ENCODE peak calls at places on chromosomes 5 and 9, in eight cellular contexts. H, U, I, X, D, A, F and Z are unnamed samples.

GRCh38 chr9:120030847-120031246 is 549.1 kb downstream of the CDK5RAP2 start:
- DNase-seq in X (no peak), I (no peak), F (no peak), U (no peak), A (no peak), H (no peak), D (no peak), Z (no peak)

GRCh38 chr5:1056611-1057484 is 48.2 kb downstream of the NKD2 start:
- DNase-seq in D (no peak), F (no peak), H (no peak), A (no peak), X (no peak), U (no peak), I (no peak), Z (no peak)

GRCh38 chr5:9507974-9508373 is 37.9 kb downstream of the SEMA5A start:
- DNase-seq in U (no peak), D (no peak), F (no peak), H (no peak), X (no peak), I (peak; percentile 44), A (no peak), Z (no peak)

GRCh38 chr9:91187311-91187964 is 174.3 kb downstream of the AUH start:
- DNase-seq in H (peak; percentile 58), U (peak; percentile 10), I (no peak), D (peak; percentile 36), X (no peak), F (no peak), A (no peak), Z (peak; percentile 58)

GRCh38 chr5:152942633-152943336 is 537.7 kb upstream of the NMUR2 start:
- DNase-seq in H (no peak), F (no peak), A (no peak), X (no peak), I (no peak), D (no peak), U (no peak), Z (no peak)

GRCh38 chr9:98995971-98996504 is 52.3 kb downstream of the COL15A1 start:
- DNase-seq in F (no peak), U (no peak), D (no peak), H (no peak), A (no peak), I (no peak), X (no peak), Z (peak; percentile 59)

GRCh38 chr9:20303066-20303465 is 319.2 kb downstream of the MLLT3 start:
- DNase-seq in I (no peak), A (no peak), H (no peak), F (no peak), D (no peak), X (no peak), U (no peak), Z (no peak)

GRCh38 chr9:70962761-70963445 is 158.5 kb downstream of the TRPM3 start:
- DNase-seq in F (no peak), I (no peak), H (no peak), U (no peak), X (no peak), D (no peak), A (no peak), Z (no peak)

GRCh38 chr9:80061940-80062339 is 490.2 kb downstream of the TLE4 start:
- DNase-seq in F (no peak), I (peak; percentile 77), H (peak; percentile 74), U (no peak), D (no peak), A (no peak), X (no peak), Z (no peak)

DNA sequence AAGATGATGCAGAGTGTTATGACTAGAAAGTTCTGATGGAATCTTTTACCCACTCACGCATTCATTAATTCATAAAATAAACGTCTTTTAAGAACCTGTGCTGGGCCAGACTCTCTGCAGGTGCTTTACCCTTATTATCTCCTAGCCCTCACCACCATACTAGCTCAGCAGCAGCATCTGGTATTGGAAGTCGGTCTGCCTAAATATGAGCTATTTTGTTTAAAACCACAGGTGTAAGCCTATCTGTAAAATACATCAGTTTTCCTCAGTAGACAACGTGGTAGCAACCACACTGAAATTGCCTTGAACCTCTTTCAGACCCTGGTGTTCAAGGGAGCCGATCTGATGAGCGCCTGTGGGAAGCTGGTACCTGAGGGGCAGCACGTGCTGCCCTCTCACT is 69.4 kb downstream of the PPIC start:
- DNase-seq in X (no peak), F (no peak), U (no peak), A (no peak), H (no peak), I (no peak), D (no peak), Z (no peak)
- TF ChIP-seq CTCF in X (no peak), F (no peak), U (no peak), A (no peak), H (no peak), I (no peak), D (no peak), Z (no peak)

DNA sequence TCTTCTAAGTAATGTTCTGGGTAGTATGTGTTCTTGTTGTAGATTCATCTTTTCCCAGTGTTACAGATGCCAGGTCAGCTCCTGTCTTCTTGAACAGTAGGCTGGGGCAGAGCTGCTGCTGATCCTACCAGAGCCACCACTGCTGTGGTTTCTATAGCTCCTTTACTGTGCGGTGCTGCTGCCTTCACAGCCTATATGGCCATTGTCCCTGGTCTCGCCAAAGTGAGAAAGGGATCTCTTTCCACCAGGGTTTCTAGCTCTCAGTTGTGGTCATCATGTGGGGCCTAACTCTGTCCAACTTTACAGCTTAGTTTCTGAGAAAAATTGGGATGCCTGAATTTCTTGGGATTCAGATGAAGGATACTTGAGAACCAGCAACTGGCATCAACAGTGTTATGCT is 70.9 kb upstream of the CER1 start:
- DNase-seq in D (no peak), I (no peak), U (no peak), F (no peak), X (no peak), A (no peak), H (no peak), Z (no peak)
- H3K27ac ChIP-seq in D (no peak overlapping the region), I (no peak overlapping the region), U (no peak overlapping the region), F (no peak overlapping the region), X (no peak overlapping the region), A (no peak overlapping the region), H (no peak overlapping the region), Z (no peak overlapping the region)

GRCh38 chr9:132488611-132489010 is 78.6 kb downstream of the CFAP77 start:
- DNase-seq in U (no peak), A (no peak), I (no peak), H (no peak), F (no peak), D (no peak), X (no peak), Z (no peak)

GRCh38 chr9:132485454-132485853 is 75.4 kb downstream of the CFAP77 start:
- DNase-seq in U (no peak), I (no peak), F (no peak), A (no peak), H (no peak), X (no peak), D (no peak), Z (no peak)

GRCh38 chr9:132489536-132489935 is 79.5 kb downstream of the CFAP77 start:
- DNase-seq in H (no peak), I (no peak), A (no peak), U (no peak), X (no peak), D (no peak), F (no peak), Z (no peak)

GRCh38 chr9:132487351-132487791 is 77.4 kb downstream of the CFAP77 start:
- DNase-seq in A (no peak), D (no peak), X (no peak), U (no peak), F (no peak), H (no peak), I (no peak), Z (no peak)

DNA sequence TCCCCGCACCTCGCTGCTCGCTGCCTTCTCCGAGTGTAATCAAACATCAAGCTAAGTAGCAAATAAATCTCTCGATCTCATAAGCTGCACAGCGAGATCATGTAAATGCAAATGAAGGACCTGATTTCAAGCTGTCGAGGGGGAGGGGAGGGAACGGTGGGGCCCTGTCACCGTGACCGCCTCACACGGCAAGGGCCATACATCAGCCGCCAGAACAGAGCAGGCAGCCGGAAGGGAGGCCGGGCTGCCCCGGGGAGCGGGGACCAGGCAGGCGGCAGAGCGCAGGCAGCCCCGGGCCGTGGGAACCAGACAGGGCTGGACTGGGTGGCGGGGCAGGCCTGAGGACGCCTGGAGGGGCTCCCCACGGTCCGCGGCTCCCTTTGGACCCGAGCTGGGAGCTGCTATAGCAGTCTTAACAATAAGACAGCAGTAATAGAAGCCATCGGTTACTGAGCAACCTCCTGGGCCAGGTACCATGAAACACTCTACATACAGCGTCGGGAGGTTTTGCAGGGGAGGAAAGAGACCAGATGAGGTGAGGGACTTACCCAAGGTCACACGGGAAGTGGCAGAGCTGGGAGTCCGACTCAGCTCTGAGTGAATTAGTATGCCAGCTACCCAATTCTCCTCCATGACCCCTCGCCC is 76.8 kb downstream of the CFAP77 start:
- DNase-seq in F (no peak), X (no peak), H (no peak), I (no peak), A (no peak), U (no peak), D (no peak), Z (no peak)
- H3K4me3 ChIP-seq in F (no peak overlapping the region), X (no peak overlapping the region), H (no peak overlapping the region), I (no peak overlapping the region), A (no peak overlapping the region), U (no peak overlapping the region), D (no peak overlapping the region), Z (no peak overlapping the region)

GRCh38 chr5:142719836-142720330 is 34.0 kb upstream of the FGF1 start:
- DNase-seq in H (peak; percentile 47), U (no peak), A (no peak), I (no peak), F (no peak), D (no peak), X (no peak), Z (no peak)

GRCh38 chr5:142722146-142722545 is 36.3 kb upstream of the FGF1 start:
- DNase-seq in F (no peak), A (no peak), H (peak; percentile 2), I (no peak), X (no peak), D (no peak), U (no peak), Z (no peak)

GRCh38 chr5:142722896-142723295 is 37.0 kb upstream of the FGF1 start:
- DNase-seq in A (no peak), U (no peak), H (peak; percentile 46), D (no peak), F (no peak), X (no peak), I (no peak), Z (no peak)

GRCh38 chr5:142717582-142718215 is 31.8 kb upstream of the FGF1 start:
- DNase-seq in F (no peak), U (no peak), X (no peak), I (peak; percentile 34), D (no peak), H (peak; percentile 71), A (no peak), Z (no peak)

DNA sequence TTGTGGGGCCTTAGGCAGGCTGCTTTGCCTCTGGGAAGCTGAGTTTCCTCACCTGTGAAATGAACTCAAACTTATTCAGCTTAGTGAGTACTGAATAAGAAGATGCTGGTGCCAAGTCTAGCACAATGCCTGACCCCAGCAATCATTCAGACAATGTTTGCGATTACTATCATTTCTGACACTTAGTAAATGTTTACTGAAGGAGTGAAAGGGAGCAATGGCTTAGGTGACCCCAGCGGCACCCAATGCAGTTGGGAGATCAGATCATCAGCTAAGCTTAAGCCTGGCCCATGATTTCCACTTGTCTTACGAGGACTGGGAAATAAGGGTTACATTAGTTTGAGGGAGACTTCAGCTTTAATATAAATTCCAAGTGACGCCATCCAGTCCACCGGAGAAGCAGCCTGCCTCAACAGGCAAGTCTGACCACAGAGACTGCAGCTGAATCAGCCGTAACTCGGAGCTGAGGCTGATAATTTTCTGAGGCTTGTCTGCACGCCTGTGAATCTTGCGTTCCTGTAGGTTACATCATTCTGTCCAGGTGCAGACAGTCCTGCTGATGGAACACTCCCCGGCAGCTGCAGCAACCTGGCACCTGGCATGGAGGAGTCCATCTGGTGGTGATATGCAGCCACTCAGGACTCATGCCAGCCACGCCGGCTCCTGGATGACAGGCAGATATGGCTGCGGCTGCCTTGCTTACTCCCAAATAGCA is 34.8 kb upstream of the FGF1 start:
- DNase-seq in H (peak; percentile 54), X (no peak), I (no peak), F (no peak), U (peak; percentile 77), A (no peak), D (peak; percentile 75), Z (peak; percentile 50)
- TF ChIP-seq CTCF in H (no peak), X (no peak), I (no peak), F (no peak), U (no peak), A (no peak), D (no peak), Z (no peak)